ENCODE peak calls at places on chromosome 22, in five cellular contexts. F, P, B, A and V are unnamed samples.

GRCh38 chr22:37018815-37019308 is 385 bp downstream of the TST start:
- DNase-seq in F (no peak), P (peak; percentile 58), B (peak; percentile 54), A (peak; percentile 74), V (peak; percentile 48)

GRCh38 chr22:19691721-19692341 is 22.5 kb upstream of the SEPTIN5 start:
- DNase-seq in F (no peak), P (peak; percentile 97), B (no peak), A (no peak), V (no peak)

GRCh38 chr22:25930083-25930482 is 188.1 kb downstream of the MYO18B start:
- DNase-seq in F (no peak), P (no peak), B (no peak), A (no peak), V (no peak)

GRCh38 chr22:28375761-28376534 is 303.7 kb downstream of the TTC28 start:
- DNase-seq in F (no peak), P (no peak), B (no peak), A (no peak), V (no peak)

GRCh38 chr22:46858181-46858771 is 95.8 kb downstream of the TBC1D22A start:
- DNase-seq in F (no peak), P (no peak), B (no peak), A (no peak), V (no peak)

GRCh38 chr22:20204821-20205220 is 54.0 kb upstream of the CCDC188 start:
- DNase-seq in F (no peak), P (no peak), B (no peak), A (no peak), V (no peak)

GRCh38 chr22:25127274-25127673 is 72.4 kb upstream of the CRYBB3 start:
- DNase-seq in F (no peak), P (no peak), B (no peak), A (no peak), V (no peak)

GRCh38 chr22:49616356-49617231 is 211.1 kb downstream of the BRD1 start:
- DNase-seq in F (no peak), P (no peak), B (no peak), A (peak; percentile 10), V (no peak)

GRCh38 chr22:36486619-36487384 is 5.4 kb upstream of the TXN2 start:
- DNase-seq in F (no peak), P (peak; percentile 23), B (no peak), A (no peak), V (peak; percentile 72)

GRCh38 chr22:45684169-45684568 is 12.5 kb downstream of the ATXN10 start:
- DNase-seq in F (no peak), P (no peak), B (no peak), A (no peak), V (no peak)

GRCh38 chr22:19723990-19724827 is 870 bp downstream of the GP1BB start:
- DNase-seq in F (no peak), P (no peak), B (no peak), A (no peak), V (no peak)

GRCh38 chr22:41041532-41041931 is 50.9 kb upstream of the EP300 start:
- DNase-seq in F (no peak), P (no peak), B (no peak), A (no peak), V (no peak)

GRCh38 chr22:19728836-19729235 is 5.5 kb downstream of the GP1BB start:
- DNase-seq in F (no peak), P (no peak), B (no peak), A (no peak), V (no peak)

GRCh38 chr22:26671317-26672059 is 14.1 kb downstream of the MIAT start:
- DNase-seq in F (peak; percentile 53), P (peak; percentile 74), B (no peak), A (no peak), V (no peak)

GRCh38 chr22:44625981-44626687 is 75.9 kb upstream of the PRR5 start:
- DNase-seq in F (peak; percentile 52), P (peak; percentile 64), B (peak; percentile 57), A (peak; percentile 62), V (peak; percentile 72)

GRCh38 chr22:24595228-24595627 is 2.4 kb upstream of the LRRC75B start:
- DNase-seq in F (no peak), P (no peak), B (no peak), A (no peak), V (no peak)

GRCh38 chr22:50524664-50525103 is 714 bp downstream of the SCO2 start:
- DNase-seq in F (no peak), P (no peak), B (no peak), A (no peak), V (no peak)

GRCh38 chr22:44254811-44255210 is 57.9 kb downstream of the SHISAL1 start:
- DNase-seq in F (no peak), P (no peak), B (no peak), A (no peak), V (no peak)

GRCh38 chr22:22593964-22594656 is 35.0 kb upstream of the PRAME start:
- DNase-seq in F (peak; percentile 11), P (peak; percentile 33), B (peak; percentile 18), A (no peak), V (peak; percentile 67)

GRCh38 chr22:39282642-39283311 is 36.6 kb downstream of the RPL3 start:
- DNase-seq in F (no peak), P (peak; percentile 91), B (no peak), A (no peak), V (no peak)

GRCh38 chr22:41699264-41700104 is at the start of gene MEI1:
- DNase-seq in F (peak; percentile 84), P (no peak), B (peak; percentile 75), A (peak; percentile 87), V (peak; percentile 75)

GRCh38 chr22:25736378-25737011 is 5.5 kb upstream of the MYO18B start:
- DNase-seq in F (no peak), P (no peak), B (no peak), A (no peak), V (no peak)